ENCODE peak calls at places on chromosomes 3 and 15, in ten cellular contexts. I is stimulated activated CD4-positive, alpha-beta T cell treated with anti-CD3 and anti-CD28 coated beads, Interleukin-1b, Interleukin-23, amount 100 ng/mL, for 24 hours; D is right cardiac atrium; V is GM20000; C is brain pericyte; Q is Kasumi-1; M is LHCN-M2; L is hippocampal formation; P is retina; H is iris pigment epithelial cell. U is an unnamed sample.

GRCh38 chr3:148190441-148190990 is 507.2 kb upstream of the AGTR1 start:
- DNase-seq in I (no peak), D (no peak), V (no peak), C (no peak), Q (no peak), M (no peak), L (peak), P (no peak), H (no peak), U (no peak)

GRCh38 chr15:63473999-63474809 is 30.2 kb upstream of the USP3 start:
- DNase-seq in I (peak), D (no peak), V (peak), C (no peak), Q (no peak), M (peak), L (no peak), P (peak), H (peak), U (peak)

GRCh38 chr3:56125358-56126005 is 342.8 kb downstream of the ERC2 start:
- DNase-seq in I (no peak), D (peak), V (no peak), C (no peak), Q (no peak), M (peak), L (no peak), P (no peak), H (peak), U (no peak)

GRCh38 chr15:71084264-71084663 is 31.0 kb upstream of the THSD4 start:
- DNase-seq in I (no peak), D (no peak), V (no peak), C (no peak), Q (no peak), M (no peak), L (no peak), P (no peak), H (no peak), U (no peak)

GRCh38 chr3:89474333-89475130 is 367.1 kb downstream of the EPHA3 start:
- DNase-seq in I (no peak), D (no peak), V (no peak), C (no peak), Q (no peak), M (no peak), L (no peak), P (no peak), H (no peak), U (no peak)

GRCh38 chr15:64930778-64931240 is 19.1 kb downstream of the ANKDD1A start:
- DNase-seq in I (no peak), D (no peak), V (no peak), C (peak), Q (no peak), M (peak), L (no peak), P (no peak), H (peak), U (no peak)

GRCh38 chr3:43537206-43537605 is 84.6 kb downstream of the ANO10 start:
- DNase-seq in I (no peak), D (no peak), V (no peak), C (no peak), Q (no peak), M (no peak), L (no peak), P (peak), H (no peak), U (no peak)

GRCh38 chr15:73026496-73027054 is 25.7 kb upstream of the NEO1 start:
- DNase-seq in I (no peak), D (no peak), V (no peak), C (no peak), Q (no peak), M (no peak), L (no peak), P (peak), H (no peak), U (no peak)

GRCh38 chr3:44831241-44831640 is 30.5 kb upstream of the TMEM42 start:
- DNase-seq in I (no peak), D (no peak), V (no peak), C (no peak), Q (no peak), M (no peak), L (no peak), P (no peak), H (no peak), U (no peak)

GRCh38 chr15:49331951-49332350 is 91.1 kb upstream of the FGF7 start:
- DNase-seq in I (no peak), D (no peak), V (no peak), C (no peak), Q (no peak), M (peak), L (no peak), P (no peak), H (peak), U (no peak)

GRCh38 chr15:29921130-29921601 is 98.9 kb upstream of the TJP1 start:
- DNase-seq in I (no peak), D (no peak), V (no peak), C (no peak), Q (no peak), M (no peak), L (no peak), P (no peak), H (no peak), U (no peak)

GRCh38 chr3:34106879-34107278 is 308.4 kb downstream of the PDCD6IP start:
- DNase-seq in I (no peak), D (no peak), V (peak), C (no peak), Q (peak), M (peak), L (no peak), P (peak), H (peak), U (no peak)

GRCh38 chr3:27535809-27536392 is 51.7 kb upstream of the SLC4A7 start:
- DNase-seq in I (no peak), D (no peak), V (no peak), C (no peak), Q (no peak), M (peak), L (no peak), P (no peak), H (peak), U (no peak)

GRCh38 chr15:72923304-72923703 is 129.0 kb upstream of the NEO1 start:
- DNase-seq in I (no peak), D (no peak), V (no peak), C (no peak), Q (no peak), M (no peak), L (no peak), P (no peak), H (no peak), U (no peak)

GRCh38 chr3:138397983-138398382 is 36.4 kb upstream of the ESYT3 start:
- DNase-seq in I (no peak), D (no peak), V (no peak), C (no peak), Q (no peak), M (no peak), L (no peak), P (no peak), H (no peak), U (no peak)

GRCh38 chr3:172520332-172520831 is 2.8 kb downstream of the TNFSF10 start:
- DNase-seq in I (no peak), D (no peak), V (peak), C (no peak), Q (no peak), M (peak), L (no peak), P (no peak), H (peak), U (peak)

GRCh38 chr3:82353281-82354171 is 592.1 kb upstream of the GBE1 start:
- DNase-seq in I (no peak), D (peak), V (no peak), C (no peak), Q (no peak), M (no peak), L (no peak), P (no peak), H (no peak), U (no peak)

GRCh38 chr3:153614131-153614530 is 452.1 kb downstream of the RAP2B start:
- DNase-seq in I (no peak), D (no peak), V (no peak), C (no peak), Q (no peak), M (no peak), L (no peak), P (no peak), H (no peak), U (no peak)

GRCh38 chr3:162710332-162711112 is 1213.9 kb downstream of the OTOL1 start:
- DNase-seq in I (no peak), D (no peak), V (no peak), C (no peak), Q (no peak), M (no peak), L (no peak), P (no peak), H (no peak), U (no peak)

GRCh38 chr15:69758810-69759410 is 306.3 kb downstream of the RPLP1 start:
- DNase-seq in I (peak), D (no peak), V (peak), C (no peak), Q (peak), M (peak), L (no peak), P (no peak), H (peak), U (peak)

GRCh38 chr3:73614385-73614784 is 10.4 kb downstream of the PDZRN3 start:
- DNase-seq in I (no peak), D (peak), V (no peak), C (no peak), Q (no peak), M (peak), L (no peak), P (no peak), H (peak), U (peak)

GRCh38 chr3:4153771-4154170 is 149.4 kb upstream of the SETMAR start:
- DNase-seq in I (no peak), D (no peak), V (no peak), C (no peak), Q (no peak), M (no peak), L (no peak), P (no peak), H (no peak), U (no peak)

GRCh38 chr3:157532529-157533297 is 29.5 kb upstream of the VEPH1 start:
- DNase-seq in I (no peak), D (no peak), V (peak), C (peak), Q (peak), M (peak), L (peak), P (peak), H (peak), U (peak)

GRCh38 chr15:57376695-57377477 is 581 bp downstream of the CGNL1 start:
- DNase-seq in I (no peak), D (peak), V (peak), C (no peak), Q (no peak), M (no peak), L (no peak), P (peak), H (peak), U (no peak)

GRCh38 chr3:188153498-188153948 is 434 bp upstream of the LPP start:
- DNase-seq in I (peak), D (peak), V (no peak), C (peak), Q (peak), M (peak), L (no peak), P (peak), H (peak), U (peak)

GRCh38 chr3:175916151-175916946 is 1057.2 kb downstream of the NAALADL2 start:
- DNase-seq in I (no peak), D (no peak), V (no peak), C (no peak), Q (no peak), M (no peak), L (no peak), P (no peak), H (no peak), U (no peak)

GRCh38 chr3:10725067-10725466 is 91.0 kb upstream of the SLC6A11 start:
- DNase-seq in I (no peak), D (no peak), V (no peak), C (no peak), Q (no peak), M (no peak), L (no peak), P (no peak), H (no peak), U (no peak)

GRCh38 chr15:33639968-33640367 is 328.3 kb upstream of the CHRM5 start:
- DNase-seq in I (no peak), D (no peak), V (no peak), C (no peak), Q (no peak), M (no peak), L (no peak), P (peak), H (no peak), U (no peak)

GRCh38 chr3:38454179-38454883 is 641 bp downstream of the ACVR2B start:
- DNase-seq in I (no peak), D (peak), V (peak), C (no peak), Q (no peak), M (no peak), L (no peak), P (peak), H (peak), U (no peak)

GRCh38 chr3:134699141-134699711 is 48.4 kb upstream of the KY start:
- DNase-seq in I (no peak), D (no peak), V (no peak), C (no peak), Q (no peak), M (no peak), L (no peak), P (no peak), H (no peak), U (no peak)

GRCh38 chr3:45546223-45546622 is 48.3 kb upstream of the LIMD1 start:
- DNase-seq in I (no peak), D (no peak), V (no peak), C (no peak), Q (no peak), M (no peak), L (no peak), P (no peak), H (no peak), U (no peak)

GRCh38 chr3:178419078-178419477 is 117.2 kb upstream of the KCNMB2 start:
- DNase-seq in I (no peak), D (no peak), V (no peak), C (no peak), Q (no peak), M (peak), L (no peak), P (no peak), H (peak), U (no peak)

GRCh38 chr15:101193063-101193712 is 58.7 kb downstream of the CHSY1 start:
- DNase-seq in I (no peak), D (peak), V (no peak), C (no peak), Q (no peak), M (no peak), L (no peak), P (no peak), H (no peak), U (no peak)

GRCh38 chr15:38048001-38048455 is 113.6 kb downstream of the TMCO5A start:
- DNase-seq in I (no peak), D (no peak), V (no peak), C (no peak), Q (no peak), M (no peak), L (no peak), P (no peak), H (no peak), U (no peak)

GRCh38 chr3:183430325-183430957 is 2.0 kb upstream of the MCF2L2 start:
- DNase-seq in I (no peak), D (no peak), V (no peak), C (no peak), Q (no peak), M (no peak), L (no peak), P (no peak), H (no peak), U (no peak)

GRCh38 chr3:58161435-58162398 is 49.1 kb downstream of the DNASE1L3 start:
- DNase-seq in I (no peak), D (peak), V (no peak), C (peak), Q (no peak), M (peak), L (no peak), P (no peak), H (peak), U (peak)

GRCh38 chr15:63023351-63023945 is 19.1 kb upstream of the TPM1 start:
- DNase-seq in I (no peak), D (no peak), V (no peak), C (no peak), Q (no peak), M (no peak), L (no peak), P (no peak), H (peak), U (no peak)